ENCODE peak calls at places on chromosomes 7 and 10, in six cellular contexts. O is endodermal cell, B is heart left ventricle, T is RWPE2, H is brain microvascular endothelial cell, G is PC-9. Q is an unnamed sample.

GRCh38 chr7:23268167-23268566 is 21.6 kb downstream of the GPNMB start:
- DNase-seq in O (peak), B (no peak), T (no peak), H (no peak), G (no peak), Q (no peak)

GRCh38 chr10:79430946-79431345 is 14.5 kb downstream of the ZCCHC24 start:
- DNase-seq in O (no peak), B (no peak), T (no peak), H (no peak), G (no peak), Q (no peak)

GRCh38 chr7:84085147-84085546 is 109.4 kb downstream of the SEMA3A start:
- DNase-seq in O (no peak), B (no peak), T (no peak), H (peak), G (no peak), Q (no peak)

GRCh38 chr10:92010026-92010713 is 86.6 kb downstream of the BTAF1 start:
- DNase-seq in O (no peak), B (no peak), T (no peak), H (no peak), G (no peak), Q (no peak)

GRCh38 chr7:130831817-130832481 is 97.9 kb upstream of the KLF14 start:
- DNase-seq in O (no peak), B (no peak), T (no peak), H (no peak), G (no peak), Q (no peak)

GRCh38 chr10:29586509-29586908 is 48.3 kb downstream of the SVIL start:
- DNase-seq in O (no peak), B (no peak), T (no peak), H (no peak), G (no peak), Q (no peak)

GRCh38 chr10:97499561-97500296 is 1.0 kb downstream of the UBTD1 start:
- DNase-seq in O (no peak), B (peak), T (no peak), H (peak), G (no peak), Q (peak)

GRCh38 chr10:108911814-108912541 is 1011.3 kb downstream of the XPNPEP1 start:
- DNase-seq in O (peak), B (peak), T (peak), H (no peak), G (no peak), Q (peak)

GRCh38 chr7:67019562-67020390 is 23.1 kb downstream of the TYW1 start:
- DNase-seq in O (no peak), B (no peak), T (no peak), H (no peak), G (no peak), Q (no peak)

GRCh38 chr7:134513169-134513752 is 14.1 kb upstream of the AKR1B10 start:
- DNase-seq in O (peak), B (no peak), T (no peak), H (peak), G (peak), Q (no peak)

GRCh38 chr7:99557940-99558305 is 519 bp upstream of the ZNF655 start:
- DNase-seq in O (no peak), B (no peak), T (no peak), H (no peak), G (no peak), Q (no peak)
- H3K4me3 ChIP-seq in O (peak), B (peak), T (peak), H (peak), G (peak), Q (peak)

GRCh38 chr10:35371731-35372130 is 35.4 kb downstream of the CCNY start:
- DNase-seq in O (no peak), B (no peak), T (no peak), H (no peak), G (no peak), Q (no peak)
- H3K27ac ChIP-seq in O (no peak), B (peak), T (peak), H (no peak), G (no peak), Q (peak)

DNA sequence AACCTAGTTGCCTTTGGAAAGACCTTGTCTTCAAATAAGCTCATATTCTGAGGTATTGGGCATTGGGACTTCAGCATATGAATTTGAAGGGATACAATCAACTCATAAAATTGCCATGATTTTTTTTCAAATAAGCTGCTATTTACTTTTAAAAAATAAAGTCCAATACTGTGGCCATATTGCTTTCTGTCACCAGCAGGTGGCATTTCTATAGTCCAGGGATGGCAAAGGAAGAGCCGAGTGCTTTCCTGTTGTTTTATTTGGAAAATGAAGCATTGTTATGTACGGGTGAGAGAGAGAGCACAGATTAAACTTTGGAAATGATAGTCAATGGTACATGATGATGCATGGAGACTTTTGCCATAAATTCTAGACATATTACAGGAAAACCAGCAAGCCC is 104.1 kb upstream of the DPP6 start:
- DNase-seq in O (no peak), B (no peak), T (no peak), H (no peak), G (no peak), Q (no peak)
- TF ChIP-seq CTCF in O (no peak), B (no peak), T (no peak), H (no peak), G (peak), Q (no peak)

GRCh38 chr7:20219062-20219445 is 1.9 kb upstream of the MACC1 start:
- DNase-seq in O (no peak), B (no peak), T (no peak), H (no peak), G (no peak), Q (no peak)
- H3K4me3 ChIP-seq in O (peak), B (no peak), T (no peak), H (no peak), G (no peak), Q (no peak)

GRCh38 chr7:139949629-139950028 is 113.1 kb downstream of the PARP12 start:
- DNase-seq in O (no peak), B (no peak), T (no peak), H (no peak), G (no peak), Q (no peak)

GRCh38 chr7:139947021-139947420 is 115.7 kb downstream of the PARP12 start:
- DNase-seq in O (no peak), B (no peak), T (no peak), H (no peak), G (no peak), Q (no peak)

GRCh38 chr7:139948167-139948566 is 114.6 kb downstream of the PARP12 start:
- DNase-seq in O (no peak), B (no peak), T (no peak), H (no peak), G (no peak), Q (no peak)

GRCh38 chr7:139948587-139948986 is 114.2 kb downstream of the PARP12 start:
- DNase-seq in O (no peak), B (no peak), T (no peak), H (no peak), G (no peak), Q (no peak)

GRCh38 chr7:139950881-139951525 is 111.7 kb downstream of the PARP12 start:
- DNase-seq in O (no peak), B (no peak), T (no peak), H (no peak), G (no peak), Q (no peak)
- H3K27ac ChIP-seq in O (no peak), B (no peak), T (no peak), H (no peak), G (no peak), Q (no peak)

GRCh38 chr7:28144266-28144665 is 36.3 kb downstream of the JAZF1 start:
- DNase-seq in O (peak), B (no peak), T (no peak), H (no peak), G (no peak), Q (no peak)
- TF ChIP-seq CTCF in O (peak), B (peak), T (no peak), H (peak), G (no peak), Q (no peak)

DNA sequence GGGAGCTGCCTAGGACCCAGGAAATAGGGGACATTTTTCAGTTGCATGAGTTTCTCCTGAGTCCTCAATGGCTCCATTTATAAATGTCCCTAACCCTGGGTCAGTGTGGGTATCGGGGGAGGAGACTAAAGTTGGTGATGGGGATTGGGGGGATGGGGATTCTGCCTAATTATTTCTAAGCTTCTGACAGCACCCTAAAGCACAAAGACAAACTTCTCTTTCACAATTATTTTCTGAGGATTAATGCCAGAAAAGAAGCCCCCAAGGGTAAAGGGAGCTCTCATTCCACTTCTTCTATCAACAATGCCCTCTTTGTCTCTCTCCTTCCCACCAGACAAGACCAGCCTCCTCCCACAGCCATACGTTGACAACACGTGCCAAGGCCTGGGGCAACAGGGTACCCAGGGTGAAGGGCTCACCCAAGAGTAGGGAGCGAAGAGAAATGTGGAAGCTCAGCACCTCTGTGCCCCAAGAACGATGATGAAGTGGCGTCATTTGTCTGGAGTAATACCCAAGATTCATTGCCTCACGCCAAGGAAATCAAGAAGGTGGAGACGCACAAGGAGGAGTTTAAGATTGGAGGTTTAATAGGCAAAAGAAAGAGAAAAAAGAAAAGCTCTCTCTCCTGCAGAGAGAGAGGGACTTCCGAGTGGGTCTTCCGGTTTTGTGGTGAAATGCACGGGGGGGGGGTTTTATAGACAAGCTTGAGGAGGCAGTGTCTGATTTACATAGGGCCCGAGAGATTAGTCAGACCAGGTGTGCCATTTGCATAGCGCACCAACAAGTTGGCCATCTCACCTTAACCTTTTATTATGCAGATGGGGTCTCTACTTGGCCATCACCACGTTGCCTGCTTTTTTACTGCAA is 14.5 kb upstream of the GJC3 start:
- DNase-seq in O (peak), B (no peak), T (no peak), H (no peak), G (no peak), Q (no peak)
- H3K4me3 ChIP-seq in O (no peak), B (no peak), T (no peak), H (no peak), G (no peak), Q (no peak)

DNA sequence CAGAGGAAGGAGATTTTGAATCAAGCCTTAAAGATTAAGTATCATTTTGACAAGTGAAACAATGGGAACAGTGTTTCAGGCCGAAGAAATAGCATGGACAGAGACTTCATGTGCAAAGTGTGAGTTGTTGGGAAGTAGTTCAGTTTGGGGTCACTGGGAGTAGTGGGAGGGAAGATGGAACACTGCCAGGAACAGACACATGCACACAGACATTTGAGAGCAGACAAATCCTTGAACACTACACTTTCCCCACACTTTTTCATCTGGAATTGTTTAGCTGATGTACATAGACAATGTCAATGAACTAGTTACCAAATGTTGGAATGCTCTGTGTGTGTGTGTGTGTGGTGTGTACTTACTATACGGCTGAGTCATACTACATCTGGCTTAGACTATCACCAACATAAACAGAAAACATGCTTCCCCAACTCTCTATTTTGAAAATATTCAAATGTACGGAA is 52.4 kb upstream of the LRRC17 start:
- DNase-seq in O (no peak), B (no peak), T (no peak), H (peak), G (no peak), Q (no peak)
- H3K27ac ChIP-seq in O (no peak), B (no peak), T (no peak), H (peak), G (no peak), Q (no peak)

DNA sequence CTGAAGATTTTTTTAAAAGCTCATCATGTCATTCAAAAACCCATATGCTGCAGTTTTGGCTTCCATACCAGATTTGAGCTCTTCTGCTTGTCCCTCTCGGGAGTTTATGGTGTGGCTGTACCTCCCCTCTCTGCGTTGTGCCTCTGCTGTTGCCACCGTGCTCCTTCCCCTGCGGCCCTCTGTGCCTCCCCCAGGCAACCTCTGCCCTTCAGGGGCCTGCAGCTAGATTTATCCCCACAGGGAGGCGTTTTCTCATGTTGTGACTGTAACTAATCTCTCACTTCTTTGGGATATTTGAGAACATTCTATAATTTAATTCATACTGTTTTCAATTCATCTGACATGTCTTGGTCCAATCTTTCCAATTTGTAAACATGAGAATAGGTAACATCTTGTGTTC is 52.7 kb downstream of the TASOR2 start:
- DNase-seq in O (peak), B (no peak), T (no peak), H (no peak), G (no peak), Q (no peak)
- TF ChIP-seq CTCF in O (peak), B (no peak), T (no peak), H (peak), G (no peak), Q (no peak)